ENCODE peak calls at places on chromosomes 1 and 21, in nine cellular contexts. Y is NAMALWA; Z is body of pancreas; S is activated CD4-positive, alpha-beta T cell treated with anti-CD3 and anti-CD28 coated beads for 1 hour; O is M059J; Q is activated naive CD4-positive, alpha-beta T cell; D is ELR; L is DMS 273 treated with DMSO at 0.1 percent for 48 hours; B is CD8-positive, alpha-beta T cell. I is an unnamed sample.

GRCh38 chr1:16171314-16172223 is 15.7 kb upstream of the EPHA2 start:
- DNase-seq in Y (no peak), B (no peak), Z (no peak), Q (no peak), O (no peak), L (no peak), D (no peak), S (no peak), I (no peak)

GRCh38 chr1:15383810-15384209 is 25.9 kb upstream of the EFHD2 start:
- DNase-seq in Z (no peak), D (no peak), Y (no peak), L (no peak), O (no peak), Q (no peak), B (no peak), S (no peak), I (no peak)

GRCh38 chr1:241356519-241357365 is at the start of gene RGS7:
- DNase-seq in Z (peak), Y (no peak), S (no peak), Q (no peak), O (peak), B (no peak), D (peak), L (no peak), I (no peak)

GRCh38 chr1:77513839-77514763 is 168.4 kb downstream of the ZZZ3 start:
- DNase-seq in Z (no peak), Y (no peak), O (peak), L (no peak), D (peak), Q (no peak), S (no peak), B (no peak), I (no peak)

GRCh38 chr1:24861821-24862727 is 68.0 kb downstream of the RUNX3 start:
- DNase-seq in Y (no peak), Q (no peak), O (no peak), D (no peak), L (no peak), S (no peak), B (no peak), Z (no peak), I (no peak)

GRCh38 chr1:187203257-187203656 is 374.5 kb downstream of the PLA2G4A start:
- DNase-seq in D (peak), S (no peak), B (no peak), Q (no peak), L (no peak), O (peak), Y (no peak), Z (no peak), I (no peak)

GRCh38 chr1:28913786-28914227 is 562 bp upstream of the EPB41 start:
- DNase-seq in Q (no peak), B (no peak), Z (no peak), Y (no peak), L (no peak), S (no peak), O (no peak), D (no peak), I (no peak)

GRCh38 chr1:183137782-183138181 is 48.3 kb upstream of the LAMC2 start:
- DNase-seq in Z (no peak), Q (no peak), L (no peak), Y (no peak), S (no peak), B (no peak), D (no peak), O (no peak), I (no peak)

GRCh38 chr1:94265931-94266330 is 28.5 kb upstream of the ARHGAP29 start:
- DNase-seq in L (no peak), S (no peak), Z (no peak), Q (no peak), D (peak), O (peak), B (no peak), Y (no peak), I (no peak)

GRCh38 chr1:15678578-15678977 is 5.5 kb upstream of the PLEKHM2 start:
- DNase-seq in Q (no peak), Z (no peak), Y (peak), B (no peak), L (no peak), S (no peak), O (peak), D (peak), I (no peak)

GRCh38 chr1:13783551-13783950 is 83.6 kb downstream of the PRDM2 start:
- DNase-seq in B (no peak), O (no peak), D (no peak), L (no peak), Y (no peak), Q (no peak), Z (no peak), S (no peak), I (no peak)

GRCh38 chr1:204151562-204152309 is at the start of gene ETNK2:
- DNase-seq in Q (no peak), B (peak), Z (peak), D (peak), O (peak), L (no peak), Y (no peak), S (peak), I (peak)

GRCh38 chr1:93822710-93823425 is 56.1 kb downstream of the DNTTIP2 start:
- DNase-seq in Z (no peak), Y (no peak), B (no peak), Q (no peak), L (no peak), O (no peak), D (peak), S (no peak), I (no peak)

GRCh38 chr1:219963432-219963831 is 35.1 kb upstream of the SLC30A10 start:
- DNase-seq in Q (no peak), S (no peak), Y (no peak), Z (peak), D (no peak), L (no peak), B (no peak), O (no peak), I (no peak)

GRCh38 chr21:26966360-26966977 is 419 bp downstream of the ADAMTS5 start:
- DNase-seq in L (no peak), O (no peak), B (no peak), S (no peak), Y (no peak), Q (no peak), D (peak), Z (peak), I (no peak)

GRCh38 chr1:246566808-246567154 is 525 bp downstream of the CNST start:
- DNase-seq in Z (no peak), Q (peak), L (peak), S (no peak), D (peak), B (no peak), Y (peak), O (no peak), I (no peak)

GRCh38 chr1:210464519-210465039 is 135.9 kb downstream of the HHAT start:
- DNase-seq in Z (no peak), L (no peak), B (no peak), Y (no peak), O (peak), Q (no peak), S (no peak), D (peak), I (no peak)

GRCh38 chr1:156760092-156760795 is 7.1 kb upstream of the PRCC start:
- DNase-seq in L (peak), Y (no peak), O (no peak), Z (no peak), D (no peak), S (no peak), Q (no peak), B (no peak), I (no peak)

GRCh38 chr1:187654635-187655034 is 825.9 kb downstream of the PLA2G4A start:
- DNase-seq in B (no peak), L (no peak), Y (no peak), D (peak), Q (no peak), O (no peak), Z (no peak), S (no peak), I (no peak)

GRCh38 chr1:32372149-32372756 is 9.9 kb downstream of the TSSK3 start:
- DNase-seq in Z (no peak), Q (no peak), O (no peak), S (peak), L (no peak), Y (peak), D (no peak), B (peak), I (no peak)

GRCh38 chr1:22673486-22674409 is 20.7 kb downstream of the C1QB start:
- DNase-seq in Q (no peak), L (peak), O (peak), S (no peak), B (no peak), Z (peak), Y (peak), D (peak), I (no peak)

GRCh38 chr1:65172936-65173335 is 24.9 kb downstream of the AK4 start:
- DNase-seq in B (no peak), D (peak), O (peak), S (no peak), Z (no peak), Y (no peak), Q (no peak), L (no peak), I (no peak)

GRCh38 chr1:18010945-18011344 is 96.7 kb upstream of the IGSF21 start:
- DNase-seq in O (no peak), Z (no peak), D (no peak), L (no peak), S (no peak), Q (no peak), Y (no peak), B (no peak), I (no peak)

GRCh38 chr1:42210421-42211133 is 46.0 kb upstream of the GUCA2A start:
- DNase-seq in B (no peak), L (no peak), O (peak), Z (no peak), Y (no peak), Q (no peak), S (no peak), D (peak), I (no peak)

GRCh38 chr1:40059292-40059959 is 18.9 kb downstream of the CAP1 start:
- DNase-seq in Y (peak), S (no peak), Q (no peak), Z (no peak), B (no peak), O (peak), D (peak), L (peak), I (no peak)

GRCh38 chr1:78522136-78522535 is 31.4 kb downstream of the PTGFR start:
- DNase-seq in Q (no peak), L (no peak), B (no peak), Z (no peak), O (peak), Y (no peak), D (no peak), S (no peak), I (no peak)

GRCh38 chr1:147641695-147642592 is 28.4 kb downstream of the ACP6 start:
- DNase-seq in S (no peak), Q (no peak), Y (peak), L (no peak), Z (peak), B (peak), D (peak), O (peak), I (no peak)

I was measured in cortex of kidney.